ENCODE peak calls at places on chromosomes 4 and X, in eight cellular contexts. One of them, this sample, is unnamed.
A peak's percentile ranks its signal among the peaks of the same experiment; 100 is the strongest.

GRCh38 chr4:149845643-149846208 is 30.1 kb upstream of the IQCM start:
- DNase-seq in heart left ventricle: no peak
- DNase-seq in fibroblast of pulmonary artery: no peak
- DNase-seq in endodermal cell: no peak
- DNase-seq in K562: no peak
- DNase-seq in astrocyte of the spinal cord: no peak
- DNase-seq in lung: no peak
- DNase-seq in mucosa of descending colon: no peak
- DNase-seq in this sample: no peak

GRCh38 chr4:7929530-7929951 is 10.1 kb downstream of the AFAP1 start:
- DNase-seq in endodermal cell: peak; percentile 81
- DNase-seq in astrocyte of the spinal cord: peak; percentile 58
- DNase-seq in K562: no peak
- DNase-seq in mucosa of descending colon: peak; percentile 83
- DNase-seq in lung: peak; percentile 62
- DNase-seq in fibroblast of pulmonary artery: no peak
- DNase-seq in heart left ventricle: no peak
- DNase-seq in this sample: no peak

GRCh38 chr4:157314906-157315305 is 94.4 kb downstream of the GRIA2 start:
- DNase-seq in lung: no peak
- DNase-seq in K562: no peak
- DNase-seq in endodermal cell: no peak
- DNase-seq in mucosa of descending colon: no peak
- DNase-seq in astrocyte of the spinal cord: no peak
- DNase-seq in heart left ventricle: no peak
- DNase-seq in fibroblast of pulmonary artery: no peak
- DNase-seq in this sample: no peak

GRCh38 chrX:30863969-30864368 is 25.1 kb downstream of the TAB3 start:
- DNase-seq in lung: no peak
- DNase-seq in endodermal cell: no peak
- DNase-seq in K562: no peak
- DNase-seq in heart left ventricle: peak; percentile 6
- DNase-seq in fibroblast of pulmonary artery: peak; percentile 0
- DNase-seq in astrocyte of the spinal cord: no peak
- DNase-seq in mucosa of descending colon: no peak
- DNase-seq in this sample: peak; percentile 22

GRCh38 chr4:14196141-14196540 is 568.6 kb upstream of the BOD1L1 start:
- DNase-seq in lung: no peak
- DNase-seq in endodermal cell: peak; percentile 89
- DNase-seq in fibroblast of pulmonary artery: peak; percentile 84
- DNase-seq in mucosa of descending colon: no peak
- DNase-seq in astrocyte of the spinal cord: peak; percentile 83
- DNase-seq in K562: no peak
- DNase-seq in heart left ventricle: no peak
- DNase-seq in this sample: peak; percentile 74

GRCh38 chr4:82217986-82218715 is 155.6 kb downstream of the HNRNPD start:
- DNase-seq in astrocyte of the spinal cord: no peak
- DNase-seq in fibroblast of pulmonary artery: peak; percentile 1
- DNase-seq in mucosa of descending colon: no peak
- DNase-seq in lung: no peak
- DNase-seq in K562: no peak
- DNase-seq in endodermal cell: no peak
- DNase-seq in heart left ventricle: no peak
- DNase-seq in this sample: no peak

GRCh38 chrX:104750146-104750699 is 184.2 kb downstream of the IL1RAPL2 start:
- DNase-seq in fibroblast of pulmonary artery: no peak
- DNase-seq in endodermal cell: no peak
- DNase-seq in K562: no peak
- DNase-seq in astrocyte of the spinal cord: peak; percentile 2
- DNase-seq in mucosa of descending colon: no peak
- DNase-seq in lung: no peak
- DNase-seq in heart left ventricle: peak; percentile 3
- DNase-seq in this sample: no peak

GRCh38 chr4:4415107-4415805 is 28.4 kb downstream of the NSG1 start:
- DNase-seq in endodermal cell: no peak
- DNase-seq in astrocyte of the spinal cord: no peak
- DNase-seq in lung: no peak
- DNase-seq in heart left ventricle: no peak
- DNase-seq in K562: no peak
- DNase-seq in fibroblast of pulmonary artery: no peak
- DNase-seq in mucosa of descending colon: no peak
- DNase-seq in this sample: no peak

GRCh38 chr4:80016506-80016905 is 56.5 kb downstream of the ANTXR2 start:
- DNase-seq in endodermal cell: no peak
- DNase-seq in fibroblast of pulmonary artery: no peak
- DNase-seq in heart left ventricle: no peak
- DNase-seq in mucosa of descending colon: no peak
- DNase-seq in astrocyte of the spinal cord: peak; percentile 60
- DNase-seq in lung: no peak
- DNase-seq in K562: no peak
- DNase-seq in this sample: no peak

GRCh38 chr4:96315815-96316214 is 475.9 kb downstream of the PDHA2 start:
- DNase-seq in mucosa of descending colon: no peak
- DNase-seq in K562: no peak
- DNase-seq in endodermal cell: no peak
- DNase-seq in heart left ventricle: no peak
- DNase-seq in lung: no peak
- DNase-seq in fibroblast of pulmonary artery: peak; percentile 24
- DNase-seq in astrocyte of the spinal cord: no peak
- DNase-seq in this sample: no peak

GRCh38 chr4:47696823-47697222 is 141.0 kb downstream of the CORIN start:
- DNase-seq in K562: no peak
- DNase-seq in astrocyte of the spinal cord: no peak
- DNase-seq in endodermal cell: no peak
- DNase-seq in mucosa of descending colon: no peak
- DNase-seq in heart left ventricle: no peak
- DNase-seq in fibroblast of pulmonary artery: no peak
- DNase-seq in lung: no peak
- DNase-seq in this sample: no peak

GRCh38 chr4:26081795-26082498 is 167.9 kb downstream of the SMIM20 start:
- DNase-seq in K562: peak; percentile 50
- DNase-seq in astrocyte of the spinal cord: peak; percentile 62
- DNase-seq in heart left ventricle: no peak
- DNase-seq in fibroblast of pulmonary artery: peak; percentile 63
- DNase-seq in endodermal cell: no peak
- DNase-seq in lung: no peak
- DNase-seq in mucosa of descending colon: no peak
- DNase-seq in this sample: peak; percentile 76

GRCh38 chrX:119694601-119695534 is 1.9 kb upstream of the SEPTIN6 start:
- DNase-seq in K562: no peak
- DNase-seq in mucosa of descending colon: no peak
- DNase-seq in fibroblast of pulmonary artery: no peak
- DNase-seq in heart left ventricle: no peak
- DNase-seq in lung: no peak
- DNase-seq in astrocyte of the spinal cord: no peak
- DNase-seq in endodermal cell: peak; percentile 76
- DNase-seq in this sample: no peak

GRCh38 chr4:187908079-187908501 is 87.5 kb upstream of the ZFP42 start:
- DNase-seq in endodermal cell: no peak
- DNase-seq in K562: no peak
- DNase-seq in mucosa of descending colon: no peak
- DNase-seq in fibroblast of pulmonary artery: peak; percentile 16
- DNase-seq in heart left ventricle: no peak
- DNase-seq in astrocyte of the spinal cord: peak; percentile 68
- DNase-seq in lung: no peak
- DNase-seq in this sample: peak; percentile 2

GRCh38 chr4:48483006-48483776 is at the start of gene SLC10A4:
- DNase-seq in K562: peak; percentile 89
- DNase-seq in fibroblast of pulmonary artery: no peak
- DNase-seq in endodermal cell: peak; percentile 86
- DNase-seq in heart left ventricle: no peak
- DNase-seq in astrocyte of the spinal cord: no peak
- DNase-seq in lung: no peak
- DNase-seq in mucosa of descending colon: no peak
- DNase-seq in this sample: no peak

GRCh38 chr4:85030156-85030555 is 63.7 kb upstream of the WDFY3 start:
- DNase-seq in fibroblast of pulmonary artery: no peak
- DNase-seq in endodermal cell: no peak
- DNase-seq in K562: no peak
- DNase-seq in lung: no peak
- DNase-seq in heart left ventricle: no peak
- DNase-seq in mucosa of descending colon: no peak
- DNase-seq in astrocyte of the spinal cord: no peak
- DNase-seq in this sample: no peak

GRCh38 chrX:39975094-39975865 is 122.5 kb downstream of the BCOR start:
- DNase-seq in astrocyte of the spinal cord: no peak
- DNase-seq in endodermal cell: no peak
- DNase-seq in fibroblast of pulmonary artery: no peak
- DNase-seq in lung: no peak
- DNase-seq in K562: no peak
- DNase-seq in heart left ventricle: no peak
- DNase-seq in mucosa of descending colon: peak; percentile 77
- DNase-seq in this sample: no peak

GRCh38 chr4:75708218-75708691 is 16.1 kb upstream of the USO1 start:
- DNase-seq in heart left ventricle: no peak
- DNase-seq in astrocyte of the spinal cord: no peak
- DNase-seq in endodermal cell: peak; percentile 72
- DNase-seq in lung: no peak
- DNase-seq in mucosa of descending colon: no peak
- DNase-seq in K562: no peak
- DNase-seq in fibroblast of pulmonary artery: no peak
- DNase-seq in this sample: no peak

GRCh38 chrX:109294097-109294815 is 187.6 kb downstream of the GUCY2F start:
- DNase-seq in K562: no peak
- DNase-seq in fibroblast of pulmonary artery: peak; percentile 8
- DNase-seq in mucosa of descending colon: no peak
- DNase-seq in heart left ventricle: no peak
- DNase-seq in lung: no peak
- DNase-seq in endodermal cell: no peak
- DNase-seq in astrocyte of the spinal cord: peak; percentile 59
- DNase-seq in this sample: peak; percentile 0

DNA sequence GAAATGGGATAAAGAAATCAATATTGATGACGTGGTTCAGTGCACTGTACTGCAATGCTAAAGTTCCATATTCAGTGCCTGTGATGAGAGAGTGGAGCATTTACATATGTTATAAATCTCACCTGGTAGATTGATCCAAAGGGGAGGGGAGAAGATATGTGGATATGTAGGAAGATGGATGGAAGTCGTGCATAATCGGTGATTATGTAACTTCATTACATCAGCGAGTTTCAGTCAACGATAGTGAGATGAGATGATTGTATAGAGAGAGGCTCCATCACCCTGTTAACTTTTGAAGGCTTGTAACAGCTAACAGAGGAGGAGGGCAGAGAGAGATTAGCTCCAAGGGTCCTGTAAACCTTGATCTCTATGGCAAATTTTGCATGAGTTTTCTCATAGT is 1.8 kb downstream of the IL1RAPL1 start:
- DNase-seq in mucosa of descending colon: no peak
- DNase-seq in endodermal cell: no peak
- DNase-seq in astrocyte of the spinal cord: no peak
- DNase-seq in lung: no peak
- DNase-seq in K562: no peak
- DNase-seq in fibroblast of pulmonary artery: no peak
- DNase-seq in heart left ventricle: no peak
- DNase-seq in this sample: no peak
- H3K4me3 ChIP-seq in mucosa of descending colon: no peak overlapping the region
- H3K4me3 ChIP-seq in endodermal cell: no peak overlapping the region
- H3K4me3 ChIP-seq in astrocyte of the spinal cord: peak overlapping the region; percentile 44
- H3K4me3 ChIP-seq in lung: no peak overlapping the region
- H3K4me3 ChIP-seq in K562: no peak overlapping the region
- H3K4me3 ChIP-seq in fibroblast of pulmonary artery: peak overlapping the region; percentile 65
- H3K4me3 ChIP-seq in heart left ventricle: peak overlapping the region; percentile 13
- H3K4me3 ChIP-seq in this sample: no peak overlapping the region

GRCh38 chr4:23884731-23885130 is 5.1 kb downstream of the PPARGC1A start:
- DNase-seq in K562: no peak
- DNase-seq in mucosa of descending colon: no peak
- DNase-seq in astrocyte of the spinal cord: no peak
- DNase-seq in heart left ventricle: no peak
- DNase-seq in lung: no peak
- DNase-seq in endodermal cell: no peak
- DNase-seq in fibroblast of pulmonary artery: no peak
- DNase-seq in this sample: no peak

GRCh38 chr4:23882976-23883531 is 6.8 kb downstream of the PPARGC1A start:
- DNase-seq in mucosa of descending colon: no peak
- DNase-seq in astrocyte of the spinal cord: no peak
- DNase-seq in fibroblast of pulmonary artery: no peak
- DNase-seq in K562: no peak
- DNase-seq in heart left ventricle: no peak
- DNase-seq in endodermal cell: no peak
- DNase-seq in lung: no peak
- DNase-seq in this sample: no peak

GRCh38 chr4:23885943-23886590 is 3.8 kb downstream of the PPARGC1A start:
- DNase-seq in endodermal cell: peak; percentile 52
- DNase-seq in fibroblast of pulmonary artery: no peak
- DNase-seq in K562: no peak
- DNase-seq in mucosa of descending colon: no peak
- DNase-seq in heart left ventricle: no peak
- DNase-seq in lung: no peak
- DNase-seq in astrocyte of the spinal cord: no peak
- DNase-seq in this sample: no peak

GRCh38 chr4:23881674-23882337 is 8.0 kb downstream of the PPARGC1A start:
- DNase-seq in mucosa of descending colon: no peak
- DNase-seq in endodermal cell: no peak
- DNase-seq in fibroblast of pulmonary artery: no peak
- DNase-seq in heart left ventricle: no peak
- DNase-seq in astrocyte of the spinal cord: no peak
- DNase-seq in lung: no peak
- DNase-seq in K562: no peak
- DNase-seq in this sample: no peak

DNA sequence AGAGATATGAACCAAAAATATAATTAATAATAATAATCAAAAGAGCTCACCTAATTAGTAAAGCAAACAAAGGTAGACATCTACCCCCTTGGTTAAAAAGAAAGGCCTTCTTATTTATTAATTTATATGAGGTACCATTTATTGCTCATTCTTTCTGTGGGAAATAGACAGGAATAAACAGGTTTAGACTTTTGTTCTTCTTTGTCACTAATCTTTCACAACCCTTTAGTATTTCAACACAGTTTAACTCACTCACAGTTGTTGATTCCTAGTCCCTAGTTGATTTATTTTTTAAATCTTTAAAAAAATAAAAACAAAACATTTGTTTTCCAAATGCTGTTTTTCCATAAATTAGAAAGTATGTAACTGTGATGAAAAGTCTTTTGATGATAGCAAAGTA is 5.6 kb downstream of the PPARGC1A start:
- DNase-seq in endodermal cell: no peak
- DNase-seq in lung: no peak
- DNase-seq in heart left ventricle: no peak
- DNase-seq in astrocyte of the spinal cord: no peak
- DNase-seq in mucosa of descending colon: no peak
- DNase-seq in fibroblast of pulmonary artery: no peak
- DNase-seq in K562: no peak
- DNase-seq in this sample: no peak
- TF ChIP-seq CTCF in endodermal cell: no peak
- TF ChIP-seq CTCF in lung: no peak
- TF ChIP-seq CTCF in heart left ventricle: no peak
- TF ChIP-seq CTCF in astrocyte of the spinal cord: no peak
- TF ChIP-seq CTCF in mucosa of descending colon: no peak
- TF ChIP-seq CTCF in fibroblast of pulmonary artery: no peak
- TF ChIP-seq CTCF in K562: no peak
- TF ChIP-seq CTCF in this sample: no peak

GRCh38 chrX:129981752-129982299 is 609 bp upstream of the BCORL1 start:
- DNase-seq in heart left ventricle: no peak
- DNase-seq in lung: no peak
- DNase-seq in K562: peak; percentile 53
- DNase-seq in endodermal cell: no peak
- DNase-seq in fibroblast of pulmonary artery: no peak
- DNase-seq in astrocyte of the spinal cord: no peak
- DNase-seq in mucosa of descending colon: no peak
- DNase-seq in this sample: no peak
- H3K4me3 ChIP-seq in heart left ventricle: peak overlapping the region; percentile 60
- H3K4me3 ChIP-seq in lung: peak overlapping the region; percentile 26
- H3K4me3 ChIP-seq in K562: no peak overlapping the region
- H3K4me3 ChIP-seq in endodermal cell: peak overlapping the region; percentile 78
- H3K4me3 ChIP-seq in fibroblast of pulmonary artery: peak overlapping the region; percentile 59
- H3K4me3 ChIP-seq in astrocyte of the spinal cord: no peak overlapping the region
- H3K4me3 ChIP-seq in mucosa of descending colon: no peak overlapping the region
- H3K4me3 ChIP-seq in this sample: peak overlapping the region; percentile 70

GRCh38 chrX:95056901-95057300 is 1382.9 kb downstream of the FAM133A start:
- DNase-seq in heart left ventricle: no peak
- DNase-seq in endodermal cell: no peak
- DNase-seq in K562: no peak
- DNase-seq in lung: no peak
- DNase-seq in astrocyte of the spinal cord: peak; percentile 49
- DNase-seq in fibroblast of pulmonary artery: peak; percentile 23
- DNase-seq in mucosa of descending colon: no peak
- DNase-seq in this sample: peak; percentile 30
- TF ChIP-seq CTCF in heart left ventricle: no peak
- TF ChIP-seq CTCF in endodermal cell: peak; percentile 69
- TF ChIP-seq CTCF in K562: no peak
- TF ChIP-seq CTCF in lung: no peak
- TF ChIP-seq CTCF in astrocyte of the spinal cord: peak; percentile 32
- TF ChIP-seq CTCF in fibroblast of pulmonary artery: peak; percentile 15
- TF ChIP-seq CTCF in mucosa of descending colon: no peak
- TF ChIP-seq CTCF in this sample: peak; percentile 27